ENCODE peak calls at places on chromosomes 11 and 22, in seven cellular contexts. One of them, this sample, is unnamed.

GRCh38 chr22:48098243-48098935 is 1335.9 kb downstream of the TBC1D22A start:
- DNase-seq in lung microvascular endothelial cell: no peak
- DNase-seq in activated T-helper 2 cell treated with anti-CD3 and anti-CD28 coated beads, Interferon-gamma antibody, Interleukin-2, Interleukin-4, amounts not matched to agents 10 μg/mL and 5 μg/mL and 100 μg/mL, durations not matched to agents 14 hours and 24 hours and 36 hours: peak; percentile 51
- DNase-seq in GM13976: peak; percentile 86
- DNase-seq in caudate nucleus: no peak
- DNase-seq in lower lobe of right lung: no peak
- DNase-seq in natural killer cell treated with Interleukin-12 subunit alpha and Interleukin-12 subunit beta and Interleukin-15 and Interleukin-18, amount 100 ng/mL, for 72 hours: no peak
- DNase-seq in this sample: no peak

GRCh38 chr11:95734009-95734572 is 55.5 kb downstream of the FAM76B start:
- DNase-seq in natural killer cell treated with Interleukin-12 subunit alpha and Interleukin-12 subunit beta and Interleukin-15 and Interleukin-18, amount 100 ng/mL, for 72 hours: no peak
- DNase-seq in caudate nucleus: no peak
- DNase-seq in activated T-helper 2 cell treated with anti-CD3 and anti-CD28 coated beads, Interferon-gamma antibody, Interleukin-2, Interleukin-4, amounts not matched to agents 10 μg/mL and 5 μg/mL and 100 μg/mL, durations not matched to agents 14 hours and 24 hours and 36 hours: no peak
- DNase-seq in GM13976: no peak
- DNase-seq in lung microvascular endothelial cell: no peak
- DNase-seq in lower lobe of right lung: no peak
- DNase-seq in this sample: no peak

GRCh38 chr11:2587132-2587930 is 112.5 kb downstream of the KCNQ1OT1 start:
- DNase-seq in GM13976: peak; percentile 23
- DNase-seq in natural killer cell treated with Interleukin-12 subunit alpha and Interleukin-12 subunit beta and Interleukin-15 and Interleukin-18, amount 100 ng/mL, for 72 hours: peak; percentile 49
- DNase-seq in lower lobe of right lung: peak; percentile 41
- DNase-seq in activated T-helper 2 cell treated with anti-CD3 and anti-CD28 coated beads, Interferon-gamma antibody, Interleukin-2, Interleukin-4, amounts not matched to agents 10 μg/mL and 5 μg/mL and 100 μg/mL, durations not matched to agents 14 hours and 24 hours and 36 hours: peak; percentile 7
- DNase-seq in lung microvascular endothelial cell: no peak
- DNase-seq in caudate nucleus: no peak
- DNase-seq in this sample: no peak

GRCh38 chr11:71558996-71559395 is 6.4 kb upstream of the KRTAP5-10 start:
- DNase-seq in natural killer cell treated with Interleukin-12 subunit alpha and Interleukin-12 subunit beta and Interleukin-15 and Interleukin-18, amount 100 ng/mL, for 72 hours: no peak
- DNase-seq in activated T-helper 2 cell treated with anti-CD3 and anti-CD28 coated beads, Interferon-gamma antibody, Interleukin-2, Interleukin-4, amounts not matched to agents 10 μg/mL and 5 μg/mL and 100 μg/mL, durations not matched to agents 14 hours and 24 hours and 36 hours: no peak
- DNase-seq in lung microvascular endothelial cell: no peak
- DNase-seq in caudate nucleus: peak; percentile 35
- DNase-seq in GM13976: no peak
- DNase-seq in lower lobe of right lung: no peak
- DNase-seq in this sample: no peak

GRCh38 chr22:22684605-22685561 is 40.5 kb downstream of the GGTLC2 start:
- DNase-seq in natural killer cell treated with Interleukin-12 subunit alpha and Interleukin-12 subunit beta and Interleukin-15 and Interleukin-18, amount 100 ng/mL, for 72 hours: no peak
- DNase-seq in GM13976: peak; percentile 70
- DNase-seq in activated T-helper 2 cell treated with anti-CD3 and anti-CD28 coated beads, Interferon-gamma antibody, Interleukin-2, Interleukin-4, amounts not matched to agents 10 μg/mL and 5 μg/mL and 100 μg/mL, durations not matched to agents 14 hours and 24 hours and 36 hours: no peak
- DNase-seq in lower lobe of right lung: no peak
- DNase-seq in lung microvascular endothelial cell: peak; percentile 8
- DNase-seq in caudate nucleus: no peak
- DNase-seq in this sample: no peak

GRCh38 chr11:11605821-11606450 is 15.9 kb downstream of the GALNT18 start:
- DNase-seq in lung microvascular endothelial cell: no peak
- DNase-seq in caudate nucleus: no peak
- DNase-seq in activated T-helper 2 cell treated with anti-CD3 and anti-CD28 coated beads, Interferon-gamma antibody, Interleukin-2, Interleukin-4, amounts not matched to agents 10 μg/mL and 5 μg/mL and 100 μg/mL, durations not matched to agents 14 hours and 24 hours and 36 hours: no peak
- DNase-seq in GM13976: no peak
- DNase-seq in lower lobe of right lung: no peak
- DNase-seq in natural killer cell treated with Interleukin-12 subunit alpha and Interleukin-12 subunit beta and Interleukin-15 and Interleukin-18, amount 100 ng/mL, for 72 hours: no peak
- DNase-seq in this sample: no peak

GRCh38 chr22:38316340-38317236 is 645 bp downstream of the CSNK1E start:
- DNase-seq in natural killer cell treated with Interleukin-12 subunit alpha and Interleukin-12 subunit beta and Interleukin-15 and Interleukin-18, amount 100 ng/mL, for 72 hours: no peak
- DNase-seq in GM13976: peak; percentile 78
- DNase-seq in activated T-helper 2 cell treated with anti-CD3 and anti-CD28 coated beads, Interferon-gamma antibody, Interleukin-2, Interleukin-4, amounts not matched to agents 10 μg/mL and 5 μg/mL and 100 μg/mL, durations not matched to agents 14 hours and 24 hours and 36 hours: peak; percentile 48
- DNase-seq in lower lobe of right lung: peak; percentile 77
- DNase-seq in caudate nucleus: peak; percentile 89
- DNase-seq in lung microvascular endothelial cell: peak; percentile 73
- DNase-seq in this sample: no peak

GRCh38 chr11:65500262-65501004 is 1.6 kb downstream of the MALAT1 start:
- DNase-seq in natural killer cell treated with Interleukin-12 subunit alpha and Interleukin-12 subunit beta and Interleukin-15 and Interleukin-18, amount 100 ng/mL, for 72 hours: no peak
- DNase-seq in GM13976: no peak
- DNase-seq in activated T-helper 2 cell treated with anti-CD3 and anti-CD28 coated beads, Interferon-gamma antibody, Interleukin-2, Interleukin-4, amounts not matched to agents 10 μg/mL and 5 μg/mL and 100 μg/mL, durations not matched to agents 14 hours and 24 hours and 36 hours: no peak
- DNase-seq in caudate nucleus: peak; percentile 40
- DNase-seq in lower lobe of right lung: no peak
- DNase-seq in lung microvascular endothelial cell: peak; percentile 46
- DNase-seq in this sample: no peak

GRCh38 chr11:36186340-36186739 is 102.9 kb downstream of the COMMD9 start:
- DNase-seq in lower lobe of right lung: no peak
- DNase-seq in activated T-helper 2 cell treated with anti-CD3 and anti-CD28 coated beads, Interferon-gamma antibody, Interleukin-2, Interleukin-4, amounts not matched to agents 10 μg/mL and 5 μg/mL and 100 μg/mL, durations not matched to agents 14 hours and 24 hours and 36 hours: no peak
- DNase-seq in lung microvascular endothelial cell: peak; percentile 26
- DNase-seq in natural killer cell treated with Interleukin-12 subunit alpha and Interleukin-12 subunit beta and Interleukin-15 and Interleukin-18, amount 100 ng/mL, for 72 hours: no peak
- DNase-seq in GM13976: no peak
- DNase-seq in caudate nucleus: no peak
- DNase-seq in this sample: no peak

This sample was measured in HCT116.